ENCODE peak calls at places on chromosome 4, in four cellular contexts. G, F, M and S are unnamed samples.

GRCh38 chr4:3814026-3814570 is 47.9 kb downstream of the ADRA2C start:
- DNase-seq in M (no peak), F (no peak), G (no peak), S (no peak)

GRCh38 chr4:94216394-94216793 is 8.7 kb downstream of the SMARCAD1 start:
- DNase-seq in G (no peak), M (no peak), F (no peak), S (no peak)

GRCh38 chr4:84892950-84893349 is 73.5 kb downstream of the WDFY3 start:
- DNase-seq in G (no peak), F (no peak), M (no peak), S (no peak)

GRCh38 chr4:1410491-1411325 is 4.5 kb upstream of the NKX1-1 start:
- DNase-seq in G (peak; percentile 71), F (peak; percentile 54), M (peak; percentile 55), S (peak; percentile 29)

GRCh38 chr4:37770016-37770415 is 56.5 kb upstream of the PGM2 start:
- DNase-seq in F (no peak), M (peak; percentile 67), G (no peak), S (peak; percentile 59)

GRCh38 chr4:169071781-169072180 is 61.7 kb upstream of the CBR4 start:
- DNase-seq in G (no peak), M (no peak), F (peak; percentile 28), S (no peak)

GRCh38 chr4:123250843-123251242 is 145.8 kb upstream of the SPRY1 start:
- DNase-seq in G (no peak), M (peak; percentile 78), F (peak; percentile 53), S (peak; percentile 30)

GRCh38 chr4:30537462-30537861 is 182.7 kb upstream of the PCDH7 start:
- DNase-seq in G (no peak), F (peak; percentile 78), M (peak; percentile 91), S (peak; percentile 75)

GRCh38 chr4:121138014-121138413 is 26.1 kb downstream of the TNIP3 start:
- DNase-seq in M (no peak), F (no peak), G (no peak), S (no peak)

GRCh38 chr4:107913283-107913899 is 18.0 kb upstream of the CYP2U1 start:
- DNase-seq in M (peak; percentile 89), F (peak; percentile 86), G (no peak), S (peak; percentile 78)

GRCh38 chr4:53349201-53349600 is 16.7 kb downstream of the SCFD2 start:
- DNase-seq in F (no peak), G (no peak), M (no peak), S (no peak)

GRCh38 chr4:148017801-148018200 is 285.9 kb downstream of the ARHGAP10 start:
- DNase-seq in G (no peak), F (no peak), M (peak; percentile 74), S (no peak)

GRCh38 chr4:29708473-29708872 is 1011.7 kb upstream of the PCDH7 start:
- DNase-seq in G (no peak), M (peak; percentile 2), F (peak; percentile 34), S (peak; percentile 45)

GRCh38 chr4:56468097-56468422 is 643 bp downstream of the SRP72 start:
- DNase-seq in F (peak; percentile 49), G (no peak), M (peak; percentile 24), S (peak; percentile 31)

GRCh38 chr4:184262901-184263300 is 45.2 kb upstream of the ENPP6 start:
- DNase-seq in G (no peak), M (peak; percentile 33), F (no peak), S (peak; percentile 59)

GRCh38 chr4:2762048-2762447 is 5.9 kb upstream of the TNIP2 start:
- DNase-seq in G (no peak), M (no peak), F (no peak), S (no peak)

DNA sequence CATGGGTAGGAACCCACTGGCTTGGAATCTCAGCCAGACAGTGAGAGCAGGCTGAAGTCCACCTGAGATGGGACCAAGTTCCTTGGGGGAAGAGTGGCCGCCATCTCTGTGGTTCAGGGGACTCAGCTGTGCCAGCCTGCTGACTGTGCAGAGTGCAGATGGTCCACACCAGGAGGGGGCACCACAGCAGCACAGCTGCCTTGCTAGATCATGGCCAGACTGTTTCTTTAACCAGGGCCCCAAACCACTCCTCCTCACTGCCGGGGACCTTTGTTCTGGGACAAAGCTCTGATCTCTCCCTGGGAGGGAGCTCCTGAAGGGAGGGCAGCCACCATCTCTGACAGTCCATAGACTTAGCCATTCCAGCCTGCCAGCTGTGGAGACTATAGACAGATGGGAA is 2189.6 kb downstream of the PCDH7 start:
- DNase-seq in M (no peak), G (no peak), F (no peak), S (no peak)
- TF ChIP-seq CTCF in M (no peak), G (no peak), F (no peak), S (no peak)

DNA sequence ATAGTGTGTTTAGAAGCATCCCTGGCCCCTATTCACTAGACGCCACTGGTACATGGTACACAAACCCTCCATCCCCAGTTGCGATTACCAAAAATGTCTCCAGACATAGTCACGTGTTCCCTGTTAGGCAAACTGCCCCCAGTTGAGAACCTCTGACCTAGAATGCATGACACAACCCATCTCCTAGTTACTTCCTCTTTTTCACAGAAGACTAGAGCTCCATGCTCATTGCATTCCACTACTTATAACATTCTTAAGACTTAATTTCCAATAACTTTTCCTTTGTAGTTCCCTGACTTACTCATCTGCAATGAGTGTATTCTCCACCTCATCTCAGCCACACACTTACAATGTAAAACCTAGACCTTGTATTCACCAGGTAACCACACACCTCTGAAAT is 68.6 kb downstream of the PRSS12 start:
- DNase-seq in F (no peak), G (no peak), M (no peak), S (peak; percentile 19)
- H3K4me3 ChIP-seq in F (no peak overlapping the region), G (no peak overlapping the region), M (no peak overlapping the region), S (no peak overlapping the region)

GRCh38 chr4:186724048-186724860 is 598 bp upstream of the FAT1 start:
- DNase-seq in F (peak; percentile 56), G (peak; percentile 72), M (peak; percentile 66), S (peak; percentile 46)

GRCh38 chr4:186726440-186727148 is 2.9 kb upstream of the FAT1 start:
- DNase-seq in F (peak; percentile 83), G (peak; percentile 85), M (peak; percentile 79), S (peak; percentile 61)

GRCh38 chr4:186724861-186725419 is 1.3 kb upstream of the FAT1 start:
- DNase-seq in M (peak; percentile 46), F (peak; percentile 50), G (no peak), S (peak; percentile 36)

GRCh38 chr4:186726150-186726439 is 2.4 kb upstream of the FAT1 start:
- DNase-seq in G (no peak), F (no peak), M (no peak), S (no peak)

DNA sequence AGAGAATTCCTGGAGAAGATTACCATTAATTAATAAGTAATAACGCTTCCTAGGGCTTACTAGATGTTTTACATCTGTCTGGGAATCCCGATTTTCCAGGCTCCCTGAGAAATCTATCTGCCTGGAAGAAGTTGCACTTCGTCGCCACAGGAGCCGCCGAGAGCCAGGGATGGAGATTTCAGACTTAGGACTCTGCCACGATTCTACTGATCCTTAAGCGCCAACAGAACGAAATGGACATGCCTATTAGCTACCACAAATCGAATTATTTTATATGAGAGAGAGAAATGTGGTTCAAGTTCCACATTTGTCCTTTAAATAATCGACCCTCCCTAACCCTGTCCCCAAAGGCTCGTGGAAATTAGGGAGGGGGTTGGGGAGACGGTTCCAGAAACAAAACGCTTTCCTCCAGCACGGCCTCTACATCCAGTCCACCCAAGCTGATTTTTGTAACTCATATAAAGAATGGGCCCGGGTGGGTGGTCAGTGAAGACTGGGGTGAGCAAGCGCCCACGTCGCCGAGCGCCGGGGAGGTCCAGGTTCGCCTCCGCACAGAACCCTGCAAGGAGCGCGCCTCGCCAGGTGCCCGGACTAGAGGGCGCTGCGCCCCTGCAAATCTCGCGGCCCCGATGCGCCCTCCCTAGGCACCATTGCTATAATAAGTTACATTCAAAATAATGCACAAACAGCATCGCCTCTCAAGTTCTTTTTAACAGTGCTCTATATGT is 1.9 kb upstream of the FAT1 start:
- DNase-seq in G (peak; percentile 88), F (peak; percentile 90), M (peak; percentile 90), S (peak; percentile 84)
- TF ChIP-seq CTCF in G (peak; percentile 60), F (peak; percentile 71), M (peak; percentile 58), S (peak; percentile 45)

GRCh38 chr4:173609158-173609557 is 79.1 kb upstream of the HAND2 start:
- DNase-seq in F (no peak), M (no peak), G (no peak), S (no peak)
- H3K4me3 ChIP-seq in F (no peak overlapping the region), M (no peak overlapping the region), G (no peak overlapping the region), S (no peak overlapping the region)

GRCh38 chr4:7066493-7066892 is 1.4 kb downstream of the GRPEL1 start:
- DNase-seq in G (peak; percentile 31), F (no peak), M (no peak), S (no peak)

GRCh38 chr4:7067523-7068278 is at the start of gene GRPEL1:
- DNase-seq in F (peak; percentile 100), M (peak; percentile 99), G (peak; percentile 100), S (peak; percentile 99)

GRCh38 chr4:7068883-7069282 is 1.0 kb upstream of the GRPEL1 start:
- DNase-seq in M (no peak), F (peak; percentile 13), G (no peak), S (no peak)

GRCh38 chr4:7067147-7067522 is 729 bp downstream of the GRPEL1 start:
- DNase-seq in F (peak; percentile 59), G (peak; percentile 59), M (no peak), S (peak; percentile 30)

DNA sequence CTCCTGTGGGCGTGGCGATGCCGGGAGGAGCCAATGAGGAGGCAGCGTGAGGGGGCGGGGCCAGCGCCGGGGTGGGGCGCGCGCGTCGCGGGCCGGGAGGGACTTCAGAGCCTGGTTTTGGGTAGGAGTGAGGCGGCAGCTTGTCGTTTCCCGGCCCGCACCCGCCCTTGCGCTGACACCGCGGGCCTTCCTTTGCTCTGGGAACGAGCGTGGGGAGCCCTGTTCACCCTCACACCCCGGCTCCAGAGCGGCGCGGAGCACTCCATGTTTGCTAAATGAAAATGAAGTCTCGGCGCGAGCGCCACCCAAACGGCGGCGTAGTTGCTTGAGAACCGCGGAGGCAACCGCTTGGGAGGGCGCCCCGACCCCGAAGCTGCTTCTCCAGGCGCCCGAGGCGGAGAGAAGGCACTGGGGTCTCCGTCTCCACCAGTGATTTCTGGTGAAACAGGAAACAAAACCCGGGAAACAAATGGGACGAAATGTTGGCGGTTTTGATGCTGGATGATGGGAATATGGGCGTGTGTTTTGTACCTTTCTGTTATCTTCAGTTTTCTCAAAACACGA is 497 bp upstream of the GRPEL1 start:
- DNase-seq in M (no peak), F (no peak), G (no peak), S (no peak)
- TF ChIP-seq CTCF in M (no peak), F (no peak), G (no peak), S (no peak)

GRCh38 chr4:139453371-139454110 is 380 bp upstream of the RAB33B start:
- DNase-seq in G (peak; percentile 100), F (peak; percentile 98), M (peak; percentile 98), S (peak; percentile 96)

GRCh38 chr4:139450586-139450985 is 3.3 kb upstream of the RAB33B start:
- DNase-seq in G (no peak), F (no peak), M (no peak), S (peak; percentile 17)

GRCh38 chr4:139453041-139453370 is 915 bp upstream of the RAB33B start:
- DNase-seq in G (no peak), F (no peak), M (no peak), S (no peak)

GRCh38 chr4:139454111-139454600 is at the start of gene RAB33B:
- DNase-seq in M (peak; percentile 92), G (no peak), F (no peak), S (peak; percentile 6)

GRCh38 chr4:139452000-139452399 is 1.9 kb upstream of the RAB33B start:
- DNase-seq in G (no peak), F (no peak), M (no peak), S (no peak)
- H3K4me3 ChIP-seq in G (peak overlapping the region; percentile 67), F (peak overlapping the region; percentile 92), M (peak overlapping the region; percentile 96), S (no peak overlapping the region)